ENCODE peak calls at places on chromosomes 4 and X, in ten cellular contexts. N is foreskin fibroblast; J is fibroblast of villous mesenchyme; H is AG09309; S is coronary artery; M is left ventricle myocardium inferior; W is CD8-positive, alpha-beta memory T cell; C is transverse colon; U is fibroblast of mammary gland; D is osteoblast. X is an unnamed sample.

GRCh38 chr4:2497931-2498330 is 29.0 kb downstream of the RNF4 start:
- DNase-seq in U (no peak), W (no peak), H (no peak), S (no peak), J (no peak), C (peak), M (no peak), N (no peak), D (no peak), X (no peak)

GRCh38 chrX:152895724-152896420 is 2.0 kb upstream of the ZNF185 start:
- DNase-seq in N (no peak), J (no peak), M (no peak), H (no peak), S (no peak), U (no peak), C (peak), D (peak), W (no peak), X (no peak)

GRCh38 chr4:76292730-76293129 is 13.8 kb upstream of the STBD1 start:
- DNase-seq in J (no peak), M (no peak), W (no peak), U (no peak), S (no peak), N (no peak), H (no peak), D (no peak), C (no peak), X (no peak)

GRCh38 chr4:84481077-84481878 is 17.8 kb downstream of the NKX6-1 start:
- DNase-seq in H (no peak), W (no peak), C (no peak), J (no peak), U (no peak), S (no peak), M (no peak), D (peak), N (no peak), X (no peak)

GRCh38 chr4:8228319-8229250 is 29.5 kb downstream of the SH3TC1 start:
- DNase-seq in C (peak), D (peak), H (peak), W (peak), U (peak), N (peak), S (no peak), M (peak), J (peak), X (peak)

GRCh38 chr4:1337376-1337831 is 9.6 kb upstream of the UVSSA start:
- DNase-seq in N (no peak), S (no peak), C (peak), W (no peak), D (no peak), J (no peak), H (no peak), U (peak), M (no peak), X (no peak)

GRCh38 chrX:34197946-34198345 is 65.8 kb upstream of the FAM47A start:
- DNase-seq in U (no peak), D (no peak), J (no peak), C (no peak), W (no peak), H (no peak), S (no peak), N (no peak), M (no peak), X (no peak)

GRCh38 chrX:125374169-125374568 is 54.5 kb downstream of the TEX13C start:
- DNase-seq in M (no peak), C (no peak), J (no peak), W (no peak), D (no peak), N (no peak), U (no peak), H (no peak), S (no peak), X (no peak)

GRCh38 chr4:52192697-52193096 is 141.6 kb downstream of the SPATA18 start:
- DNase-seq in N (peak), W (no peak), U (peak), H (peak), M (no peak), J (no peak), D (no peak), C (no peak), S (no peak), X (no peak)

GRCh38 chr4:76354517-76355473 is 48.3 kb downstream of the STBD1 start:
- DNase-seq in S (no peak), W (no peak), M (no peak), D (no peak), C (peak), H (no peak), J (no peak), N (no peak), U (no peak), X (peak)

GRCh38 chr4:138475116-138475515 is 233.0 kb upstream of the SLC7A11 start:
- DNase-seq in J (no peak), C (no peak), N (no peak), W (no peak), D (no peak), H (no peak), U (no peak), S (no peak), M (no peak), X (no peak)

GRCh38 chrX:49292400-49293362 is 10.8 kb upstream of the GAGE10 start:
- DNase-seq in D (no peak), M (no peak), N (no peak), U (no peak), H (no peak), W (no peak), S (no peak), J (no peak), C (no peak), X (no peak)

DNA sequence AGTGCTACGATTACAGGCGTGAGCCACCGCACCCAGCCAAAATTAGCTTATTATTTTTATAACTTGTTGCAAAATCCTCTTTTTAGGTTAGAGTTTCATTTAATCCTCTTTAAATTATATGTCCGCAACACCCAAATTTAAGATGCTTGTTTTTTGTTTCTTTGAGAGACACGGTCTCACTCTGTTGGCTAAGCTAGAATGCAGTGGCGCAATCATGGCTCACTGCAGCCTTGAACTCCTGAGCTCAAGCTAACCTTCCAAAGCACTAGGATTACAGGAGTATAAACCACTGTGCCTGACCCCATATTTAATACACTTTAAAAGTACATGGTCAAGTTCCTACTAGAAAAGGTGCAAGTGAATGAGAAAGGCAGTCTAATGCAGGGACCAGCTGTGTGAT is 2.2 kb downstream of the RBBP7 start:
- DNase-seq in S (no peak), C (no peak), U (no peak), N (no peak), H (no peak), D (no peak), J (peak), W (no peak), M (no peak), X (no peak)
- H3K4me3 ChIP-seq in S (peak), C (no peak), U (no peak), N (peak), H (no peak), D (no peak), J (peak), W (no peak), M (no peak), X (peak)

DNA sequence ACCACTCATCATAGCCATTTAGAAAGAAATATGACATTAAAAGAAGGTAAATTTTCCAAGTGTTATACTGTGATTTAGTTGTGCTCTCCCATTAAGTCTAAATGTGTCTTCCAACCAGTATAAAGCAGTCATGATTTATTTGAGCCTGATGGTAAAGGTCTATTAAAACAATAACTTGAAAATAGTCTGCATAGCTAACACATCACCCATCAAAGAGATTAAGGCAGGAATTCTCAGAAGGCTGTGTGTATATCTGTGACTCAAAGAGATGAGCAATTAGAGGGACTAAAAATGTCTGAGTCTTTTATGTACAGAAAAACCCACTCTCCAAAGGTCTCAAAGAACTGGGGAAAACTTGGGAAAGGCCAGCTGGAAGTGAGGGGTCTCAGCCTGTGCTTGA is 70.3 kb upstream of the IQCM start:
- DNase-seq in H (peak), S (no peak), D (peak), W (no peak), M (no peak), C (no peak), N (peak), U (peak), J (peak), X (peak)
- H3K4me3 ChIP-seq in H (no peak), S (no peak), D (no peak), W (no peak), M (no peak), C (no peak), N (no peak), U (no peak), J (no peak), X (no peak)

GRCh38 chrX:45077748-45078424 is 122.8 kb downstream of the DIPK2B start:
- DNase-seq in S (no peak), C (no peak), N (no peak), D (no peak), H (no peak), M (no peak), J (no peak), U (no peak), W (no peak), X (no peak)
- H3K4me3 ChIP-seq in S (no peak), C (no peak), N (no peak), D (no peak), H (no peak), M (no peak), J (no peak), U (no peak), W (no peak), X (no peak)

GRCh38 chr4:185513489-185514181 is 21.7 kb downstream of the PDLIM3 start:
- DNase-seq in N (no peak), H (peak), J (peak), U (peak), D (no peak), W (no peak), M (no peak), S (no peak), C (peak), X (peak)
- H3K4me3 ChIP-seq in N (no peak), H (no peak), J (no peak), U (no peak), D (no peak), W (peak), M (no peak), S (peak), C (peak), X (no peak)